ENCODE peak calls at places on chromosomes 4 and X, in nine cellular contexts. D is effector memory CD4-positive, alpha-beta T cell; Z is heart left ventricle; A is adrenal gland; B is fibroblast of lung; Y is IMR-90; K is CD8-positive, alpha-beta memory T cell; U is HCT116; S is thyroid gland. H is an unnamed sample. For H3K9me3 and H3K36me3, the result is how much of the 10 kb centered on the place peaks cover.

GRCh38 chr4:41509411-41510008 is 28.4 kb upstream of the LIMCH1 start:
- DNase-seq in D (no peak), Z (peak), A (peak), B (no peak), Y (no peak), K (no peak), U (no peak), S (peak), H (peak)

GRCh38 chr4:23811045-23811620 is 78.7 kb downstream of the PPARGC1A start:
- DNase-seq in D (no peak), Z (no peak), A (no peak), B (peak), Y (peak), K (no peak), U (no peak), S (no peak), H (no peak)

GRCh38 chrX:130216312-130216711 is 44.5 kb downstream of the RAB33A start:
- DNase-seq in D (no peak), Z (no peak), A (no peak), B (peak), Y (peak), K (no peak), U (no peak), S (no peak), H (no peak)

GRCh38 chrX:15127010-15127409 is 142.9 kb downstream of the ASB9 start:
- DNase-seq in D (no peak), Z (no peak), A (no peak), B (no peak), Y (no peak), K (no peak), U (no peak), S (no peak), H (no peak)

GRCh38 chr4:120858776-120859175 is 63.8 kb downstream of the PRDM5 start:
- DNase-seq in D (no peak), Z (no peak), A (no peak), B (peak), Y (peak), K (no peak), U (no peak), S (no peak), H (no peak)

GRCh38 chrX:30308263-30309138 is 689 bp downstream of the NR0B1 start:
- DNase-seq in D (no peak), Z (no peak), A (peak), B (peak), Y (no peak), K (no peak), U (no peak), S (no peak), H (no peak)

GRCh38 chr4:44869222-44869882 is 143.0 kb upstream of the GNPDA2 start:
- DNase-seq in D (no peak), Z (no peak), A (no peak), B (no peak), Y (no peak), K (no peak), U (no peak), S (no peak), H (no peak)

GRCh38 chr4:183830438-183830985 is 74.6 kb upstream of the STOX2 start:
- DNase-seq in D (no peak), Z (no peak), A (no peak), B (no peak), Y (no peak), K (no peak), U (no peak), S (peak), H (no peak)

GRCh38 chr4:174873931-174874330 is 44.2 kb upstream of the ADAM29 start:
- DNase-seq in D (no peak), Z (no peak), A (no peak), B (no peak), Y (no peak), K (no peak), U (peak), S (no peak), H (no peak)

GRCh38 chrX:155148724-155149537 is 67.3 kb upstream of the VBP1 start:
- DNase-seq in D (no peak), Z (no peak), A (peak), B (peak), Y (peak), K (no peak), U (no peak), S (peak), H (no peak)

GRCh38 chr4:126468144-126468543 is 1153.4 kb downstream of the FAT4 start:
- DNase-seq in D (no peak), Z (no peak), A (no peak), B (no peak), Y (no peak), K (no peak), U (no peak), S (no peak), H (no peak)

GRCh38 chr4:19748470-19748869 is 503.2 kb upstream of the SLIT2 start:
- DNase-seq in D (no peak), Z (no peak), A (peak), B (peak), Y (peak), K (no peak), U (no peak), S (peak), H (peak)

GRCh38 chr4:57191523-57192034 is 81.4 kb upstream of the IGFBP7 start:
- DNase-seq in D (no peak), Z (no peak), A (no peak), B (peak), Y (no peak), K (no peak), U (no peak), S (peak), H (no peak)

GRCh38 chr4:75099321-75099720 is 166.4 kb downstream of the PARM1 start:
- DNase-seq in D (no peak), Z (no peak), A (no peak), B (no peak), Y (no peak), K (no peak), U (no peak), S (no peak), H (no peak)

GRCh38 chr4:98343640-98344039 is 82.5 kb downstream of the RAP1GDS1 start:
- DNase-seq in D (no peak), Z (no peak), A (no peak), B (no peak), Y (no peak), K (no peak), U (no peak), S (no peak), H (no peak)

GRCh38 chrX:94400488-94400887 is 726.5 kb downstream of the FAM133A start:
- DNase-seq in D (no peak), Z (no peak), A (no peak), B (no peak), Y (no peak), K (no peak), U (no peak), S (peak), H (no peak)

GRCh38 chr4:94714761-94715160 is 43.0 kb upstream of the BMPR1B start:
- DNase-seq in D (no peak), Z (no peak), A (no peak), B (peak), Y (peak), K (no peak), U (no peak), S (no peak), H (no peak)

GRCh38 chrX:13283968-13284914 is 35.6 kb downstream of the ATXN3L start:
- DNase-seq in D (no peak), Z (no peak), A (no peak), B (no peak), Y (peak), K (no peak), U (no peak), S (no peak), H (peak)
- H3K9me3 ChIP-seq in D (under half), Z (under half), A (under half), B (under half), Y (under half), K (under half), U (under half), S (under half), H (under half)

GRCh38 chr4:153327247-153327646 is 17.2 kb upstream of the MND1 start:
- DNase-seq in D (no peak), Z (no peak), A (no peak), B (no peak), Y (no peak), K (no peak), U (no peak), S (no peak), H (no peak)

GRCh38 chr4:153322791-153323190 is 21.7 kb upstream of the MND1 start:
- DNase-seq in D (no peak), Z (no peak), A (no peak), B (no peak), Y (peak), K (no peak), U (no peak), S (no peak), H (no peak)

DNA sequence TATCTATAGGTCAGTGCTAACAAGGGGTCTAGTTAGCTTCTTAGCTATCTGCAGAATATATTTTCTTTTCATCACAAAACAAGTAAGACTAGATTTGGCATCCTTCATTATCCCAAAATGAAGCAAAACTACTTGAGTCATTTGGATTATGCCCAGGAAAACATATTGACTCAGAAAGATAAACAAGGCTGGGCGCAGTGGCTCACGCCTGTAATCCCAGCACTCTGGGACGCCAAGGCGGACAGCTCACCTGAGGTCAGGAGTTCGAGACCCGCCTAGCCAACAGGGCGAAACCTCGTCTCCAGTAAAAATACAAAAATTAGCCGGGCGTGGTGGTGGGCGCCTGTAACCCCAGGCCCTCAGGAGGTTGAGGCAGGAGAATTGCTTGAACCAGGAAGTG is 18.0 kb upstream of the MND1 start:
- DNase-seq in D (no peak), Z (no peak), A (no peak), B (peak), Y (peak), K (no peak), U (peak), S (no peak), H (peak)
- H3K36me3 ChIP-seq in D (under half), Z (half or more), A (under half), B (under half), Y (under half), K (under half), U (under half), S (under half), H (under half)

GRCh38 chrX:81237516-81237915 is 35.6 kb downstream of the SH3BGRL start:
- DNase-seq in D (no peak), Z (no peak), A (no peak), B (no peak), Y (no peak), K (no peak), U (no peak), S (no peak), H (no peak)
- H3K9me3 ChIP-seq in D (under half), Z (under half), A (under half), B (under half), Y (under half), K (under half), U (under half), S (under half), H (under half)

DNA sequence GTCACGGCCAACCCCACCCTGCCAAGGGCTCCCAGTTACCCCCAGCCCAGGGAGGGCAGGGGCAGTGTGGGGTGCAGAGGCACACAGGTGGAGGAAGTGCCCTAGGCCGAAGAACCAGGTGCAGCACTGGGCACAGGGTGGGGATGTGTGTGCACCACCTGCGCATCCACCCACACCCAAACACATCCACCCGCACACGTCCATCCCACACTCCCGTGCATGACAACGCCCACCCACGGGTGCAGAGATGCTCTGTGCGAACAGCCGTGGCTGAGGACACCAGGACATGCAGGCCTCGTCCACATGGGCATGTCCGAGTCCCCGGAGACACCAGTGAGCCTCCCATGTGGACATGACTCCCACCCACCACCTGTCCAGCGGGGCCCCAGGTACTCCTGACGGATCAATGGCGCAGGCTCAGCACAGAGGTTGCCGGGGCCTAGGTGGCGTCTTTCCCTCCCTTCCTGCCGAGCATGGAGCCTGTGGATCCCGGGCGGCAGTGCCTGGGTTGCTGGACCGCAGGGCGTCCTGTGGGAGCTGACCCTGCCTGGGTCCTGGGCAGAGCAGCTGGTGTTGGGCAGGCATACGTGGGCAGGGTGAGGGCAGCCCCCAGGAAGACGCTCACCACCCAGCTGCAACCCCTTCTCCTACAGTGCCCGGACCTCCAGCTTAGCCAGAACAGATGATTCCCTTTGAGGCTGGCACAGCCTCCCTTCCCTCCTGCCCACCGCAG is 19.6 kb downstream of the CTBP1 start:
- DNase-seq in D (no peak), Z (no peak), A (no peak), B (no peak), Y (no peak), K (no peak), U (no peak), S (no peak), H (no peak)
- H3K36me3 ChIP-seq in D (half or more), Z (half or more), A (under half), B (half or more), Y (half or more), K (under half), U (under half), S (under half), H (under half)

GRCh38 chr4:128279624-128280225 is 7.9 kb downstream of the PGRMC2 start:
- DNase-seq in D (no peak), Z (no peak), A (no peak), B (no peak), Y (no peak), K (no peak), U (no peak), S (no peak), H (no peak)
- H3K9me3 ChIP-seq in D (under half), Z (under half), A (under half), B (under half), Y (under half), K (under half), U (under half), S (under half), H (under half)

GRCh38 chr4:3516061-3516835 is 16.0 kb downstream of the LRPAP1 start:
- DNase-seq in D (no peak), Z (peak), A (no peak), B (no peak), Y (no peak), K (no peak), U (no peak), S (no peak), H (no peak)

GRCh38 chr4:3518511-3518880 is 13.7 kb downstream of the LRPAP1 start:
- DNase-seq in D (no peak), Z (no peak), A (no peak), B (no peak), Y (no peak), K (no peak), U (no peak), S (no peak), H (no peak)

GRCh38 chr4:3518941-3519340 is 13.3 kb downstream of the LRPAP1 start:
- DNase-seq in D (no peak), Z (peak), A (no peak), B (no peak), Y (no peak), K (no peak), U (no peak), S (no peak), H (no peak)

GRCh38 chr4:3516836-3517730 is 15.1 kb downstream of the LRPAP1 start:
- DNase-seq in D (no peak), Z (peak), A (no peak), B (no peak), Y (no peak), K (no peak), U (no peak), S (no peak), H (no peak)

DNA sequence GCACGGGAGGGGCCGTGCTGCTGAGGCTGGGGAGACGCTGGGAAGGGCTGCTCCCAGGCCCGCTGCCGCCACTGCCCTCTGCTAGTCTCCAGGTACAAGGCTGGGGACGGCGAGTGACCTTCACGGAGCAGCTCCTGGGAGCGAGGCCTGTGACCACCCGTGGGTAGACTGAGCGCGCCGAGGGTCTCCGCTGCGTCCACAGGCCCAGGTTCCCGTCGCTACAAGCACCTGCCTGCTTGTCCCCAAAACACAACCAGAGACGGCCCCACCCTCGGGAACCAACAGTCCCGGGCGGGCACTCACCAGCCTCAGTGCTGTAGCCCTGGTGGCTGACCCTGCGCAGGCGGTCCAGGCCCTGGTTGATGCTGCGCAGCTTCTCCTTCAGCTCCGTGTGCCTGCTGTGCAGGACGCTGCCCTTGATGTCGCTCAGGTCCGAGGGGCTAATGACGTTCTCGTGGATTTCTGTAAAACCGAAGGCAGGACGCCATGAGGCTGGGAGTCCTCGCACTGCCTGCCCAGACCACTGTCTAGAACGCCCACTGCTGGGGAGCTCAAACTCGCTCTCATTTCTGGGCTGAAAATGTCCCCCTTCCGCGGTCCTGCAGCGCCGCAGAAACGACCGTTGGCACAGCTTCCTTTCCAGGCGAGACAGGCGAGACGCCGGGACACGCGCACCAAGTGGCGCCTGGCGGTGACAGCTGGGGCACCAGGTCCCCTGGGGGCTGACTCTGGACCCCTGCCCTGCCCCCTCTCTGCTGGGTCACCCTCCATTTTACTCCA is 14.3 kb downstream of the LRPAP1 start:
- DNase-seq in D (no peak), Z (peak), A (no peak), B (no peak), Y (no peak), K (no peak), U (no peak), S (no peak), H (no peak)
- H3K36me3 ChIP-seq in D (half or more), Z (half or more), A (under half), B (under half), Y (half or more), K (under half), U (under half), S (half or more), H (under half)

DNA sequence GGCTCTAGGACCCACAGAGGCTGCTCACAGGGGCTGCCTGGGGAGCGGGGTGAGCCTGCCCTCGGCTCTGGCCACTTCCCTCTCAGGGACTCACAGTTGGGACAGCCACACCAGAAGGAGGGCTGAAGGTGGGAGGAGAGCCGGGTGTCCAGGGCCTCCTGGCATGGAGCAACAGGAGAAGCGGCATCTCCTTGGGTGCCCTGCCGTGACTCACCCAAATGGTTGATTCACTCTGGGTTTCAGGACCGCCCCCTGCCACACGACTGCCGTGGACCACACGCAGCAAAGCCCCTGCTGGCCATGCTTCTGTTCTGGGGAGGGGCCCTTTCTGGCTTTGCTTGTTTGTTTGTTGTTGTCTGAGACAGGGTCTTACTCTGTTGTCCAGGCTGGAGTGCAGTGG is 86.0 kb upstream of the AFAP1 start:
- DNase-seq in D (no peak), Z (no peak), A (no peak), B (no peak), Y (no peak), K (no peak), U (no peak), S (no peak), H (no peak)
- H3K9me3 ChIP-seq in D (under half), Z (under half), A (under half), B (under half), Y (under half), K (under half), U (under half), S (under half), H (under half)